ENCODE peak calls at places on chromosomes 13 and 19, in ten cellular contexts. O, E, H, D, Q, J, G, I, W and V are unnamed samples. For H3K4me1, the result is how much of the 10 kb centered on the place peaks cover.

GRCh38 chr19:43639507-43640423 is at the start of gene CADM4:
- DNase-seq in O (peak), E (no peak), H (no peak), D (peak), Q (peak), J (peak), G (peak), I (no peak), W (no peak), V (no peak)

GRCh38 chr13:82636119-82636518 is 1246.2 kb downstream of the SLITRK1 start:
- DNase-seq in O (no peak), E (no peak), H (no peak), D (no peak), Q (no peak), J (no peak), G (no peak), I (no peak), W (no peak), V (no peak)

GRCh38 chr19:46591254-46591653 is 9.9 kb upstream of the CALM3 start:
- DNase-seq in O (no peak), E (no peak), H (no peak), D (no peak), Q (no peak), J (no peak), G (no peak), I (no peak), W (no peak), V (no peak)

GRCh38 chr13:60757481-60757880 is 360.5 kb downstream of the TDRD3 start:
- DNase-seq in O (no peak), E (no peak), H (no peak), D (no peak), Q (no peak), J (no peak), G (no peak), I (no peak), W (no peak), V (no peak)

GRCh38 chr13:112974676-112975075 is 5.7 kb downstream of the MCF2L start:
- DNase-seq in O (no peak), E (no peak), H (no peak), D (no peak), Q (no peak), J (no peak), G (no peak), I (no peak), W (no peak), V (no peak)

GRCh38 chr19:12526542-12526941 is 24.7 kb downstream of the ZNF564 start:
- DNase-seq in O (no peak), E (no peak), H (no peak), D (no peak), Q (no peak), J (no peak), G (no peak), I (no peak), W (no peak), V (no peak)

GRCh38 chr13:57631607-57632275 is at the start of gene PCDH17:
- DNase-seq in O (peak), E (peak), H (peak), D (peak), Q (peak), J (peak), G (no peak), I (no peak), W (no peak), V (peak)

GRCh38 chr19:51691122-51692064 is 1.7 kb upstream of the SPACA6 start:
- DNase-seq in O (no peak), E (no peak), H (no peak), D (no peak), Q (no peak), J (no peak), G (no peak), I (no peak), W (no peak), V (no peak)

GRCh38 chr13:73060251-73061160 is 1.7 kb downstream of the KLF5 start:
- DNase-seq in O (peak), E (no peak), H (peak), D (peak), Q (peak), J (peak), G (no peak), I (no peak), W (no peak), V (peak)

GRCh38 chr13:28819046-28819747 is 942 bp upstream of the MTUS2 start:
- DNase-seq in O (no peak), E (no peak), H (peak), D (peak), Q (peak), J (no peak), G (no peak), I (peak), W (no peak), V (peak)

GRCh38 chr19:16527971-16528521 is 14.2 kb downstream of the CHERP start:
- DNase-seq in O (no peak), E (no peak), H (peak), D (no peak), Q (no peak), J (peak), G (peak), I (no peak), W (no peak), V (peak)

GRCh38 chr19:3145909-3146676 is 10.3 kb downstream of the GNA15 start:
- DNase-seq in O (peak), E (no peak), H (no peak), D (no peak), Q (no peak), J (no peak), G (no peak), I (no peak), W (no peak), V (no peak)

GRCh38 chr19:19591133-19591825 is 27.2 kb downstream of the PBX4 start:
- DNase-seq in O (no peak), E (no peak), H (no peak), D (no peak), Q (peak), J (peak), G (peak), I (peak), W (no peak), V (no peak)

GRCh38 chr13:44396963-44397580 is 23.4 kb downstream of the SERP2 start:
- DNase-seq in O (no peak), E (no peak), H (no peak), D (peak), Q (no peak), J (no peak), G (no peak), I (no peak), W (no peak), V (no peak)

GRCh38 chr13:111316161-111316730 is 4.2 kb upstream of the TEX29 start:
- DNase-seq in O (no peak), E (no peak), H (peak), D (no peak), Q (no peak), J (no peak), G (no peak), I (no peak), W (no peak), V (no peak)

GRCh38 chr19:47512183-47512947 is 2.5 kb downstream of the NAPA start:
- DNase-seq in O (no peak), E (no peak), H (no peak), D (no peak), Q (peak), J (no peak), G (no peak), I (no peak), W (no peak), V (no peak)

GRCh38 chr19:40366697-40367561 is 18.4 kb downstream of the PLD3 start:
- DNase-seq in O (no peak), E (no peak), H (no peak), D (peak), Q (no peak), J (no peak), G (no peak), I (no peak), W (no peak), V (no peak)

GRCh38 chr13:51479199-51479523 is 26.3 kb upstream of the INTS6 start:
- DNase-seq in O (no peak), E (no peak), H (peak), D (no peak), Q (no peak), J (no peak), G (no peak), I (no peak), W (no peak), V (no peak)

GRCh38 chr13:74056829-74057564 is 77.2 kb downstream of the KLF12 start:
- DNase-seq in O (peak), E (no peak), H (no peak), D (no peak), Q (no peak), J (no peak), G (no peak), I (no peak), W (no peak), V (peak)

GRCh38 chr19:31974290-31974689 is 371.1 kb upstream of the ZNF507 start:
- DNase-seq in O (no peak), E (no peak), H (no peak), D (no peak), Q (no peak), J (no peak), G (no peak), I (no peak), W (no peak), V (no peak)

GRCh38 chr19:39970424-39970673 is 616 bp upstream of the PSMC4 start:
- DNase-seq in O (no peak), E (no peak), H (no peak), D (no peak), Q (no peak), J (no peak), G (no peak), I (no peak), W (no peak), V (no peak)

GRCh38 chr19:38228005-38228377 is 4.0 kb upstream of the DPF1 start:
- DNase-seq in O (no peak), E (no peak), H (no peak), D (no peak), Q (no peak), J (no peak), G (no peak), I (no peak), W (no peak), V (peak)

GRCh38 chr19:38227272-38228004 is 3.4 kb upstream of the DPF1 start:
- DNase-seq in O (no peak), E (no peak), H (no peak), D (no peak), Q (no peak), J (no peak), G (no peak), I (no peak), W (no peak), V (peak)

GRCh38 chr19:38231918-38232317 is 7.9 kb upstream of the DPF1 start:
- DNase-seq in O (no peak), E (no peak), H (no peak), D (no peak), Q (no peak), J (no peak), G (no peak), I (no peak), W (no peak), V (no peak)

GRCh38 chr19:38228491-38229439 is 4.7 kb upstream of the DPF1 start:
- DNase-seq in O (no peak), E (no peak), H (no peak), D (no peak), Q (no peak), J (no peak), G (no peak), I (no peak), W (no peak), V (peak)

DNA sequence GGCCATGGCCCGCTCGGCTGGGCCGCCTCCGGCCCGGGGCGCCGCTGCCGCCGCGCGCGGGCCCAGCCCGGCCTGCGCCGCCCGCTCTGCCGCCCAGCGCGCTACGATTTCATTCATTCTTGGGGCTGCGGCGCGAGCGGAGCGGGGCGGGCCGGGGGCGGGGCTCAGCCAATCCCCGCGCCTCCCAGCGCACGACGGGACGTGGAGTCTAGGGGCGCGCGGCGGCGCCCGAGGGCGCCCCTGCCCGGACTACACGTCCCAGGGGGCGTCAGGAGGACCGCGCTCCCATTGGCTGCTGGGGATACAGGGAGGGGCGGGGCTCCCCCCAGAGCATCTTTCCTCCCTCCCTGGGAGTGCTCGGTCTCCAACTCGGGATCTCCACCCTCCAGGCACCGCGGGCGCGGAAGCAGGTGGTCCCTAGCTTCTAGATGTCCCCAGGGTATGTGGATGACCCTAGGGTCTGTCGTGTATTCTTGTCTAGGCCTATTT is 5.6 kb upstream of the DPF1 start:
- DNase-seq in O (peak), E (no peak), H (peak), D (peak), Q (no peak), J (peak), G (peak), I (peak), W (peak), V (peak)
- H3K4me3 ChIP-seq in O (peak), E (no peak), H (no peak), D (peak), Q (no peak), J (no peak), G (no peak), I (peak), W (peak), V (peak)

DNA sequence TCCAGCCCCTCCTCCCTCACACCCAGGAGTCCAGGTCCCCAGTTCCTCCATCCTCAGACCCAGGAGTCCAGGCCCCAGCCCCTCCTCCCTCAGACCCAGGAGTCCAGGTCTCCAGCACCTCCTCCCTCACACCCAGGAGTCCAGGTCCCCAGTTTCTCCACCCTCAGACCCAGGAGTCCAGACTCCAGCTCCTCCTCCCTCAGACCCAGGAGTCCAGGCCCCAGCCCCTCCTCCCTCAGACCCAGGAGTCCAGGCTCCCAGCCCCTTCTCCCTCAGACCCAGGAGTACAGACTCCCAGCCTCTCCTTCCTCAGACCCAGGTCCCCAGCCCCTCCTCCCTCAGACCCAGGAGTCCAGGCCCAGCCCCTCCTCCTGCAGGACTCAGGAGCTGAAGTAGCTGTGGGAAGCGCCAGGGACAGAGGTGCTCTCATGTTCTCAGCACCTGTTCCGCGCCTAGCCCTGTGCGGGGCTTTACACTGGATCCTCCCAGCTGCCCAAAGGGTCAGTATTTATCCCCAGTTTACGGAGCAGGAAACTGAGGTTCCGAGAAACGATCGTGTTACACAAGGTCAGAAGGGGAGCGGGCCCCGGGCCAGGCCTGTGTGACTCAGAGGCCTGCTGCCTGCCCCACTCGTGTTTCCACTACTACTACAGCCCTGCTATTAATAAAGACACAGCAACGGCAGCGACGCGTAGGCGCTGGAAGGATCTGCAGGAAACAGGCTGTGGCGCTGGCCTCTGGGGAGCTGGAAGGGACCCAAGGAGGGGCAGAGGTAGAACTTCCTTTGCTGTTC is 1.7 kb upstream of the SBK3 start:
- DNase-seq in O (peak), E (peak), H (peak), D (no peak), Q (peak), J (no peak), G (no peak), I (no peak), W (no peak), V (no peak)
- H3K4me1 ChIP-seq in O (under half), E (under half), H (under half), D (under half), Q (under half), J (under half), G (under half), I (half or more), W (under half), V (under half)

GRCh38 chr19:5293607-5294089 is 47.0 kb downstream of the PTPRS start:
- DNase-seq in O (no peak), E (no peak), H (no peak), D (peak), Q (peak), J (no peak), G (no peak), I (no peak), W (no peak), V (peak)

GRCh38 chr19:5290336-5291262 is 50.0 kb downstream of the PTPRS start:
- DNase-seq in O (no peak), E (no peak), H (no peak), D (no peak), Q (no peak), J (no peak), G (no peak), I (no peak), W (no peak), V (no peak)

GRCh38 chr19:5292843-5293606 is 47.6 kb downstream of the PTPRS start:
- DNase-seq in O (peak), E (peak), H (peak), D (peak), Q (peak), J (peak), G (peak), I (peak), W (no peak), V (peak)

GRCh38 chr19:5292453-5292842 is 48.2 kb downstream of the PTPRS start:
- DNase-seq in O (no peak), E (peak), H (no peak), D (no peak), Q (peak), J (no peak), G (peak), I (peak), W (no peak), V (peak)

GRCh38 chr19:5291588-5292193 is 48.9 kb downstream of the PTPRS start:
- DNase-seq in O (no peak), E (no peak), H (no peak), D (no peak), Q (no peak), J (no peak), G (no peak), I (no peak), W (no peak), V (no peak)
- H3K4me3 ChIP-seq in O (peak), E (peak), H (no peak), D (peak), Q (no peak), J (no peak), G (no peak), I (peak), W (peak), V (peak)

DNA sequence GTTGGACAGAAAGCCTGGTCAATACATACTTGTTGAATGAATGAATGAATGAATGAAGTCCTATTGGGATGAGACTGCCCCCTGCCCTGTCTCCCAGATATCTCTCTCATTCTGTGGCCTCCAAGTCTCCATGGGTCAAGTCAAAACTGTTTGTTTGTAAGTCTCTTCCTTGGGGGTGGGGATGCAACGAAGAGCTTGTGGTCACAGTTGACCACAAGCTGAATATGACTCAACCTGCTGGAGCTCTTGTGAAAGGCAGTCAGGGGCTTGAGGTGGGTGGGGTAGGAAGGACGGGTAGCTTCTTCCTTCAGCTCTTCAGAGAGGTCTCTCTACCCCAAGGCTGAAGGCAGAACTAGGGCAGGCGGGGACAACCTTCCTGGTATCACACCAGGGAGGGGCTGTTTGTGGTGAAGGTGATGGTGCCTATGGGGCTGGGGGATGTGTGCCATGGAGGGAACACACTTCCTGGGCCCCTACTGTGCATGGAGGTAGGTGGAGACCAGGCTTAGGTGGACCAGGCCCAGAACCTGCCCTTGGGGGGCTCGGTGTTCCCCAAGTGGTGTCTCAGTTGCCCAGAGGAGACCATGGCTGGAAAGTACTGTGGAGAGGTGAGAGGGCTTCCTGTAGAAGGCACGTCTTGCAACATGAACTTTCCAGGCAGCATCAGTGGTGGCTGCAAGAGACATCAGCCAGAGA is 8.0 kb downstream of the MYO1F start:
- DNase-seq in O (peak), E (no peak), H (no peak), D (no peak), Q (no peak), J (peak), G (peak), I (peak), W (peak), V (no peak)
- H3K4me1 ChIP-seq in O (under half), E (under half), H (under half), D (under half), Q (under half), J (half or more), G (half or more), I (under half), W (under half), V (under half)

GRCh38 chr13:107242138-107242537 is 674.2 kb upstream of the ARGLU1 start:
- DNase-seq in O (no peak), E (no peak), H (no peak), D (no peak), Q (no peak), J (no peak), G (no peak), I (no peak), W (no peak), V (no peak)

GRCh38 chr13:107239213-107239612 is 671.3 kb upstream of the ARGLU1 start:
- DNase-seq in O (no peak), E (no peak), H (no peak), D (no peak), Q (no peak), J (no peak), G (no peak), I (no peak), W (no peak), V (no peak)

GRCh38 chr13:107238262-107238661 is 670.3 kb upstream of the ARGLU1 start:
- DNase-seq in O (no peak), E (no peak), H (no peak), D (no peak), Q (no peak), J (no peak), G (no peak), I (no peak), W (no peak), V (no peak)

GRCh38 chr13:107244241-107244640 is 676.3 kb upstream of the ARGLU1 start:
- DNase-seq in O (no peak), E (no peak), H (no peak), D (no peak), Q (no peak), J (no peak), G (no peak), I (no peak), W (no peak), V (no peak)
- H3K4me3 ChIP-seq in O (no peak), E (no peak), H (no peak), D (no peak), Q (no peak), J (no peak), G (no peak), I (no peak), W (no peak), V (no peak)

GRCh38 chr19:54391589-54392061 is 23.6 kb upstream of the TTYH1 start:
- DNase-seq in O (no peak), E (no peak), H (no peak), D (no peak), Q (no peak), J (no peak), G (no peak), I (no peak), W (no peak), V (no peak)

GRCh38 chr19:54388803-54389144 is 24.0 kb upstream of the LAIR1 start:
- DNase-seq in O (no peak), E (no peak), H (no peak), D (no peak), Q (no peak), J (no peak), G (peak), I (no peak), W (no peak), V (no peak)

GRCh38 chr19:54390942-54391577 is 24.2 kb upstream of the TTYH1 start:
- DNase-seq in O (peak), E (no peak), H (peak), D (peak), Q (peak), J (peak), G (peak), I (no peak), W (peak), V (peak)

GRCh38 chr19:54388001-54388802 is 23.5 kb upstream of the LAIR1 start:
- DNase-seq in O (peak), E (peak), H (peak), D (no peak), Q (peak), J (peak), G (peak), I (no peak), W (no peak), V (no peak)

DNA sequence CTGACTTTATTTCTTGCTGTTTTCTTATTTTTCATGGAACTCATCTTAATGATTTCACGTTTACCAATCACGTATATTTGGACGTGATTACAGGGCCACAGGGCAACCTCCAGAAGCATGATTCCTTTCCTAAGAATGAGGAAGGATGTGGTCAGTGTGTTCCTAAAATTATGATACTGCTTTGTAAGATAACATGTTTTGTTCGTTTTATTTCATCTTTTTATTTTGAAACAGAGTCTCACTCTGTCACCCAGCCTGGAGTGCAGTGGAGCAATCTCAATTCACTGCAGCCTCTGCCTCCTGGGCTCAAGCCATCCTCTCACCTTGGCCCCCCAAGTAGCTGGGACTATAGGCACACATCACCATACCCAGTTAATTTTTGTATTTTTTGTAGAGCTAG is 24.8 kb upstream of the LAIR1 start:
- DNase-seq in O (no peak), E (no peak), H (no peak), D (no peak), Q (no peak), J (no peak), G (no peak), I (no peak), W (no peak), V (no peak)
- H3K4me1 ChIP-seq in O (under half), E (under half), H (under half), D (under half), Q (under half), J (under half), G (under half), I (under half), W (under half), V (under half)